ENCODE peak calls at places on chromosomes 7 and 10, in five cellular contexts. Z is NCI-H1436 treated with DMSO at 0.1 percent for 48 hours; I is activated effector memory CD4-positive, alpha-beta T cell treated with Interleukin-2 at 50 U/mL for 16 hours; H is NCI-H774; J is NCI-H1092 treated with DMSO at 0.1 percent for 48 hours. U is an unnamed sample.

GRCh38 chr10:62467509-62467908 is 93.3 kb downstream of the ZNF365 start:
- DNase-seq in Z (no peak), I (no peak), H (no peak), J (no peak), U (no peak)

GRCh38 chr10:2387672-2388071 is 650.3 kb upstream of the ADARB2 start:
- DNase-seq in Z (no peak), I (no peak), H (no peak), J (no peak), U (no peak)

GRCh38 chr7:116028808-116029207 is 1.8 kb downstream of the TFEC start:
- DNase-seq in Z (no peak), I (no peak), H (no peak), J (no peak), U (no peak)

GRCh38 chr10:29144126-29144525 is 144.7 kb upstream of the LYZL1 start:
- DNase-seq in Z (no peak), I (no peak), H (no peak), J (no peak), U (no peak)

GRCh38 chr10:122441961-122442360 is 12.5 kb upstream of the ARMS2 start:
- DNase-seq in Z (no peak), I (no peak), H (no peak), J (no peak), U (no peak)

GRCh38 chr10:7948601-7949000 is 105.9 kb upstream of the GATA3 start:
- DNase-seq in Z (no peak), I (no peak), H (no peak), J (no peak), U (no peak)

GRCh38 chr7:129055861-129056464 is 1.1 kb upstream of the TNPO3 start:
- DNase-seq in Z (no peak), I (no peak), H (no peak), J (no peak), U (no peak)

GRCh38 chr7:264541-265191 is 25.3 kb upstream of the FOXL3 start:
- DNase-seq in Z (no peak), I (no peak), H (no peak), J (peak), U (peak)

GRCh38 chr7:66500087-66500486 is 128.6 kb upstream of the KCTD7 start:
- DNase-seq in Z (no peak), I (no peak), H (no peak), J (no peak), U (no peak)

GRCh38 chr7:5494683-5495561 is 71.3 kb upstream of the TNRC18 start:
- DNase-seq in Z (no peak), I (peak), H (peak), J (peak), U (peak)

GRCh38 chr7:26278769-26279168 is 12.9 kb upstream of the SNX10 start:
- DNase-seq in Z (no peak), I (no peak), H (no peak), J (peak), U (no peak)

GRCh38 chr7:8363407-8364015 is 69.9 kb upstream of the NXPH1 start:
- DNase-seq in Z (no peak), I (no peak), H (no peak), J (no peak), U (no peak)

GRCh38 chr10:1745794-1746456 is 8.6 kb upstream of the ADARB2 start:
- DNase-seq in Z (no peak), I (no peak), H (no peak), J (no peak), U (no peak)

U was measured in NCI-H748 treated with DMSO at 0.1 percent for 48 hours.